ENCODE peak calls at places on chromosomes 11 and 22, in five cellular contexts. X is A549, A is GM12878, D is endothelial cell of umbilical vein, S is K562. V is an unnamed sample.

GRCh38 chr22:19607198-19608113 is 83.2 kb upstream of the CLDN5 start:
- DNase-seq in X (no peak), A (no peak), D (peak), S (no peak), V (no peak)

GRCh38 chr11:67248653-67249052 is 17.6 kb upstream of the GRK2 start:
- DNase-seq in X (no peak), A (no peak), D (no peak), S (no peak), V (no peak)

GRCh38 chr22:44266811-44267760 is 45.7 kb downstream of the SHISAL1 start:
- DNase-seq in X (no peak), A (no peak), D (no peak), S (no peak), V (no peak)

GRCh38 chr11:96338910-96339703 is 3.9 kb downstream of the MAML2 start:
- DNase-seq in X (no peak), A (peak), D (peak), S (peak), V (peak)

GRCh38 chr22:20062766-20063083 is 17.3 kb upstream of the DGCR8 start:
- DNase-seq in X (no peak), A (no peak), D (no peak), S (no peak), V (no peak)

GRCh38 chr11:122633219-122633829 is 22.2 kb upstream of the UBASH3B start:
- DNase-seq in X (peak), A (no peak), D (peak), S (no peak), V (peak)

GRCh38 chr11:12100886-12101285 is 9.5 kb upstream of the MICAL2 start:
- DNase-seq in X (no peak), A (no peak), D (no peak), S (no peak), V (no peak)

GRCh38 chr11:65135633-65136145 is 1.4 kb upstream of the SYVN1 start:
- DNase-seq in X (no peak), A (no peak), D (no peak), S (no peak), V (no peak)

GRCh38 chr22:23205330-23205729 is 25.0 kb downstream of the BCR start:
- DNase-seq in X (no peak), A (no peak), D (no peak), S (no peak), V (no peak)

GRCh38 chr11:47398011-47398410 is 10.4 kb upstream of the SLC39A13 start:
- DNase-seq in X (no peak), A (no peak), D (no peak), S (no peak), V (no peak)

GRCh38 chr11:13380731-13381130 is 82.3 kb downstream of the BTBD10 start:
- DNase-seq in X (no peak), A (no peak), D (no peak), S (no peak), V (no peak)

GRCh38 chr11:97367406-97368083 is 977.7 kb downstream of the JRKL start:
- DNase-seq in X (no peak), A (no peak), D (no peak), S (no peak), V (no peak)

GRCh38 chr22:25085930-25086901 is 113.4 kb upstream of the CRYBB3 start:
- DNase-seq in X (peak), A (peak), D (peak), S (no peak), V (no peak)

DNA sequence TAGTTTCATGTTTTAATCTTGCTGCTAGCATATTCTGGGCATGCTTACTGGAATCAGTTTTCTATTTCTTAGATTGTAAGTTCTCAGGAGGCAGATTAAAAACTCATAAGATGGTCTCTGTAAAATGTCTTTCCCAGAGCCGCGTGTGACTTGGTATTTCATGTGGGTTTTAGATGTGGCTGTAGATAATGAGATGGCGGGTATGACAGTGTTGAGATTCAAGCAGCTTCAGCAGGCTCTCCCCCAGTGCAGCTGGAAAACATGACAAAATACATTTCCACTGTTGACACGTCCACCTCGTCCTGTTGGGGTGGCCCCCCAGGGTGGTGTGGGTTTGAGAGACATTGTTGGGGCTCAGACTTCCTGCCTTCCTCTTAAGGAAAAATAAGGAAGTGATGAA is 106.8 kb downstream of the KIRREL3 start:
- DNase-seq in X (no peak), A (no peak), D (no peak), S (no peak), V (peak)
- TF ChIP-seq MYC in X (no peak), A (no peak), D (no peak), S (no peak), V (no peak)

GRCh38 chr11:30342736-30343166 is 19.8 kb downstream of the ARL14EP start:
- DNase-seq in X (no peak), A (peak), D (no peak), S (no peak), V (peak)
- TF ChIP-seq MYC in X (no peak), A (no peak), D (no peak), S (no peak), V (no peak)

DNA sequence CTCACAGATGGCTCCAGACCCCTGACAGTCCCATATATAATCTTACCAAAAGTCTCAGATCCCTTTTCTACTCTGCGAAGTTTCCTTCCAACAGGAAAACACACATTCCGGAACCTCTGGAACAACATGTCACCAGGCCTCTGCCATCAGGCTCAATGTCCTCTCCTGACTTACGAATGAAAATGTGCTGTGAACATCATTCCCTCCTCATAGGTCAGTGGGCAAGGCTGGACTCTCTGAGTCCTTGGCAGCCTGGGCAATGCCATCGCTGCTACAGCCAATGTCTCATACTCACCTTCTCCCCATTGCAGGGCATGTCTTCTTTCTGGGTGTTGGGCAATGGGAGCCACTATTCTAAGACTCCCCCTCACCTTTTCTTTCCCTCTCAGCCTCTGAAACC is 1.7 kb upstream of the HPX start:
- DNase-seq in X (no peak), A (no peak), D (no peak), S (no peak), V (no peak)
- TF ChIP-seq MYC in X (no peak), A (no peak), D (no peak), S (no peak), V (no peak)

DNA sequence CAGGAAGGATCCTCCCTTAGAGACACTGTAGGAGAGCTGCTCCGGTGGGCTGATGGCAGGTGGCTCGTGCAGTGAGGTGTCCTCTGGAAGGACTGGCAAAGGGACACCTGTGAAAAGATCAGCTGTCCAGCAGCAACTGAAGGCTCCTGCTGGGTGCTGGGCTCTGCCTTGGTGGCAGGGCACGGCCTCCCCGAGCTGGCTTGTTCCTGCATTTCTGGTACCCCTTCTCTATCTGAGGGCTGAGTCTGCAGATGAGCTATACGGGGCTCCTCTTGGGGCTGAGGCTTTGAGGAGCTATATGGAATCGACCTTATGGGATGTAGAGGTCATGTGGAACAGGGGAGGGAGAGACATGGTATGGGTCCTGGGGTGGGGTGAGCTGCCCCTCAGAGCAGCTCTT is 875.8 kb downstream of the BRD1 start:
- DNase-seq in X (no peak), A (no peak), D (no peak), S (no peak), V (no peak)
- TF ChIP-seq MYC in X (no peak), A (no peak), D (no peak), S (no peak), V (no peak)

DNA sequence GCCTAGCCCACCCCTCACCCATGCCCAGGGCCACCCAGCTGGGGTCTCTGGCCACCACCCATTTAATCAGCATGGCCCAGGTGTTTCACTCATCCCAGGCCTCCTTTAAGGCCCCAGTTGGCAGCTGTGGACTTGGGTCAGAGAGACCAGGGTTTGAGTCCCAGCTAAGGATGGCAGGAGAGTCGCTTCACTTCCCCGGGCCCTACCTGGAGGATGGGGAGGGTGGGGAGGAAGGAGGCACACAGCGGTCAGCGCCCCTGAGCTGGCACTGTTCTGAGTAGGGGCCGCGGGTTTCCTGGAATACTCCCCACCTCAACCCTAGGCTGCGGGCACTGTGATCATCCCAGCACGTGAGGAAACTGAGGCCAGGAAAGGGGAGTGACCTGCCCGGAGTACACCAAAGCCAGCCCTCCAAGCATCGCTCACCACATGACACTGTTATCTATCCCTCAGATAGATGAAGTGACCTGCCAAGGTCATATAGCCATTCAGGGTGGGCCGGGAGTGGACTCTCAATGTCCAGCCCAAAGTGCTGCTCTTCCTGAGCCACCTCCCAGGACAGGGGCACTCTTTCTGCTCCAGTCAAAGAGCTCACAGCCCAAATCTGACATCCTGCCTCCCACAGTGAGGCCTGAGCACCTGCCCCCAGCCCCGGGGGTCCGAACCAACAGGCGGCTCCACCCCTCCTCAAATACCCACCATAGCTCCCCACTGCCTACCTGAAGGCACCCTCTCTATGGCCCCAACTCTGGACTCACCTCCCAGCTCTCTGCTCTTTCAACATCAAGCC is 3.4 kb upstream of the ATP5MGL start:
- DNase-seq in X (no peak), A (no peak), D (no peak), S (no peak), V (no peak)
- TF ChIP-seq MYC in X (no peak), A (no peak), D (no peak), S (no peak), V (no peak)

GRCh38 chr11:19311306-19312030 is 70.7 kb upstream of the E2F8 start:
- DNase-seq in X (peak), A (peak), D (peak), S (peak), V (peak)
- TF ChIP-seq MYC in X (no peak), A (no peak), D (no peak), S (no peak), V (no peak)

GRCh38 chr11:63919267-63920125 is 2.5 kb upstream of the RCOR2 start:
- DNase-seq in X (no peak), A (no peak), D (no peak), S (peak), V (peak)

GRCh38 chr11:63920126-63920869 is 3.3 kb upstream of the RCOR2 start:
- DNase-seq in X (no peak), A (no peak), D (no peak), S (no peak), V (no peak)

GRCh38 chr11:63922673-63923192 is 5.8 kb upstream of the RCOR2 start:
- DNase-seq in X (no peak), A (no peak), D (no peak), S (no peak), V (no peak)

GRCh38 chr11:63918576-63919171 is 1.7 kb upstream of the RCOR2 start:
- DNase-seq in X (no peak), A (no peak), D (no peak), S (peak), V (peak)

GRCh38 chr11:63920870-63921417 is 4.0 kb upstream of the RCOR2 start:
- DNase-seq in X (no peak), A (no peak), D (no peak), S (peak), V (no peak)
- TF ChIP-seq MYC in X (no peak), A (no peak), D (no peak), S (peak), V (no peak)

V was measured in NB4.